ENCODE peak calls at places on chromosomes 11 and 22, in nine cellular contexts. D is DMS 273 treated with DMSO at 0.1 percent for 48 hours; P is SK-MEL-5; E is AG08396; Z is effector memory CD4-positive, alpha-beta T cell; M is iPS DF 6.9; J is stimulated activated CD8-positive, alpha-beta memory T cell treated with anti-CD3 and anti-CD28 coated beads, Interleukin-4, amount 100 ng/mL, for 24 hours; X is ELF-1; Y is AG09309. C is an unnamed sample.

GRCh38 chr11:34366522-34366921 is 8.7 kb upstream of the ABTB2 start:
- DNase-seq in D (no peak), P (peak), E (no peak), Z (no peak), M (no peak), J (no peak), X (no peak), Y (no peak), C (peak)

GRCh38 chr11:62340269-62340901 is 3.1 kb downstream of the ASRGL1 start:
- DNase-seq in D (no peak), P (peak), E (peak), Z (peak), M (no peak), J (peak), X (peak), Y (peak), C (peak)

GRCh38 chr22:41968601-41969000 is 642 bp upstream of the SEPTIN3 start:
- DNase-seq in D (no peak), P (no peak), E (no peak), Z (no peak), M (no peak), J (no peak), X (no peak), Y (no peak), C (no peak)

GRCh38 chr11:8937159-8937558 is 4.4 kb upstream of the C11orf16 start:
- DNase-seq in D (no peak), P (no peak), E (no peak), Z (no peak), M (no peak), J (no peak), X (no peak), Y (no peak), C (no peak)

GRCh38 chr11:69055598-69056516 is 7.1 kb downstream of the TPCN2 start:
- DNase-seq in D (no peak), P (peak), E (no peak), Z (no peak), M (no peak), J (no peak), X (no peak), Y (no peak), C (no peak)

GRCh38 chr22:31825513-31825912 is 71.7 kb downstream of the DEPDC5 start:
- DNase-seq in D (no peak), P (no peak), E (no peak), Z (no peak), M (no peak), J (no peak), X (no peak), Y (no peak), C (no peak)

GRCh38 chr11:1302041-1302460 is 7.4 kb downstream of the TOLLIP start:
- DNase-seq in D (no peak), P (no peak), E (no peak), Z (no peak), M (no peak), J (no peak), X (no peak), Y (no peak), C (no peak)

GRCh38 chr11:119284344-119285157 is 32.4 kb downstream of the MCAM start:
- DNase-seq in D (no peak), P (peak), E (peak), Z (no peak), M (peak), J (no peak), X (peak), Y (peak), C (peak)

GRCh38 chr11:34318111-34319037 is 39.4 kb downstream of the ABTB2 start:
- DNase-seq in D (no peak), P (no peak), E (peak), Z (no peak), M (no peak), J (no peak), X (no peak), Y (peak), C (peak)

GRCh38 chr11:134164490-134165370 is 59.0 kb downstream of the NCAPD3 start:
- DNase-seq in D (peak), P (no peak), E (no peak), Z (no peak), M (peak), J (no peak), X (no peak), Y (no peak), C (no peak)

GRCh38 chr22:19903031-19903430 is 38.5 kb upstream of the COMT start:
- DNase-seq in D (no peak), P (no peak), E (no peak), Z (no peak), M (no peak), J (no peak), X (peak), Y (no peak), C (no peak)

GRCh38 chr11:107780775-107781174 is 68.9 kb upstream of the SLN start:
- DNase-seq in D (no peak), P (no peak), E (no peak), Z (no peak), M (no peak), J (no peak), X (no peak), Y (no peak), C (no peak)

GRCh38 chr22:30044369-30044768 is 35.9 kb upstream of the HORMAD2 start:
- DNase-seq in D (no peak), P (peak), E (peak), Z (no peak), M (no peak), J (no peak), X (no peak), Y (peak), C (peak)

GRCh38 chr22:22450343-22450839 is 58.2 kb downstream of the ZNF280B start:
- DNase-seq in D (no peak), P (peak), E (no peak), Z (no peak), M (no peak), J (no peak), X (no peak), Y (no peak), C (no peak)

GRCh38 chr11:3074912-3075589 is 17.8 kb upstream of the CARS1 start:
- DNase-seq in D (no peak), P (no peak), E (peak), Z (no peak), M (no peak), J (no peak), X (no peak), Y (no peak), C (no peak)

GRCh38 chr11:76805206-76805913 is 22.2 kb downstream of the TSKU start:
- DNase-seq in D (no peak), P (peak), E (peak), Z (no peak), M (no peak), J (no peak), X (no peak), Y (no peak), C (no peak)

GRCh38 chr22:50621491-50621880 is 6.5 kb downstream of the ARSA start:
- DNase-seq in D (no peak), P (no peak), E (no peak), Z (peak), M (no peak), J (no peak), X (no peak), Y (no peak), C (peak)

GRCh38 chr22:40196628-40197027 is 18.9 kb downstream of the TNRC6B start:
- DNase-seq in D (no peak), P (no peak), E (peak), Z (no peak), M (no peak), J (no peak), X (no peak), Y (no peak), C (peak)

GRCh38 chr22:48703265-48703941 is 1124.3 kb downstream of the BRD1 start:
- DNase-seq in D (no peak), P (no peak), E (no peak), Z (no peak), M (no peak), J (no peak), X (no peak), Y (no peak), C (no peak)

GRCh38 chr22:23109441-23109978 is 32.3 kb downstream of the RSPH14 start:
- DNase-seq in D (no peak), P (no peak), E (no peak), Z (no peak), M (no peak), J (no peak), X (no peak), Y (no peak), C (no peak)

GRCh38 chr11:128687321-128687720 is 6.6 kb upstream of the FLI1 start:
- DNase-seq in D (no peak), P (no peak), E (peak), Z (no peak), M (no peak), J (no peak), X (peak), Y (no peak), C (no peak)

GRCh38 chr11:27497911-27498310 is 8.7 kb downstream of the LIN7C start:
- DNase-seq in D (no peak), P (no peak), E (no peak), Z (no peak), M (no peak), J (no peak), X (no peak), Y (no peak), C (no peak)

GRCh38 chr11:118627566-118627965 is 20.2 kb downstream of the PHLDB1 start:
- DNase-seq in D (no peak), P (no peak), E (no peak), Z (no peak), M (no peak), J (no peak), X (no peak), Y (no peak), C (no peak)

GRCh38 chr11:94595061-94595460 is 27.9 kb downstream of the PIWIL4 start:
- DNase-seq in D (peak), P (no peak), E (no peak), Z (no peak), M (no peak), J (no peak), X (no peak), Y (no peak), C (no peak)

GRCh38 chr22:39290724-39291161 is 28.7 kb downstream of the RPL3 start:
- DNase-seq in D (no peak), P (no peak), E (peak), Z (no peak), M (no peak), J (no peak), X (peak), Y (no peak), C (peak)

GRCh38 chr22:27100789-27101188 is 443.4 kb downstream of the MIAT start:
- DNase-seq in D (no peak), P (no peak), E (peak), Z (no peak), M (no peak), J (no peak), X (peak), Y (no peak), C (peak)

GRCh38 chr11:8714622-8715225 is 32.1 kb downstream of the RPL27A start:
- DNase-seq in D (no peak), P (no peak), E (no peak), Z (no peak), M (no peak), J (no peak), X (no peak), Y (no peak), C (no peak)

GRCh38 chr22:41550952-41551491 is 6.8 kb upstream of the POLR3H start:
- DNase-seq in D (no peak), P (no peak), E (no peak), Z (no peak), M (no peak), J (no peak), X (no peak), Y (no peak), C (no peak)

GRCh38 chr22:46813816-46814597 is 51.6 kb downstream of the TBC1D22A start:
- DNase-seq in D (no peak), P (no peak), E (peak), Z (no peak), M (no peak), J (no peak), X (peak), Y (no peak), C (peak)

GRCh38 chr11:71338806-71339177 is 86.4 kb upstream of the SHANK2 start:
- DNase-seq in D (no peak), P (no peak), E (peak), Z (no peak), M (no peak), J (no peak), X (no peak), Y (no peak), C (no peak)

GRCh38 chr11:46437106-46437689 is 45.6 kb upstream of the CHRM4 start:
- DNase-seq in D (no peak), P (no peak), E (no peak), Z (no peak), M (no peak), J (no peak), X (no peak), Y (no peak), C (no peak)

GRCh38 chr11:23181022-23181807 is 320.9 kb upstream of the CCDC179 start:
- DNase-seq in D (no peak), P (no peak), E (no peak), Z (no peak), M (no peak), J (no peak), X (no peak), Y (no peak), C (no peak)

GRCh38 chr11:106670069-106670468 is 348.2 kb downstream of the GUCY1A2 start:
- DNase-seq in D (no peak), P (no peak), E (no peak), Z (no peak), M (peak), J (no peak), X (no peak), Y (no peak), C (no peak)

GRCh38 chr11:66542362-66542761 is 3.5 kb downstream of the ZDHHC24 start:
- DNase-seq in D (no peak), P (no peak), E (peak), Z (no peak), M (no peak), J (no peak), X (no peak), Y (no peak), C (no peak)

GRCh38 chr11:117022526-117022925 is 75.7 kb downstream of the SIK3 start:
- DNase-seq in D (no peak), P (no peak), E (no peak), Z (no peak), M (no peak), J (no peak), X (no peak), Y (no peak), C (no peak)

GRCh38 chr22:36017661-36018091 is 10.9 kb downstream of the RBFOX2 start:
- DNase-seq in D (no peak), P (peak), E (no peak), Z (no peak), M (no peak), J (no peak), X (no peak), Y (no peak), C (peak)

GRCh38 chr11:20256925-20257324 is 96.7 kb upstream of the DBX1 start:
- DNase-seq in D (no peak), P (no peak), E (no peak), Z (no peak), M (no peak), J (no peak), X (no peak), Y (no peak), C (no peak)